ENCODE peak calls at places on chromosomes 1 and 21, in eight cellular contexts. F is hippocampal formation, X is body of pancreas, C is NCI-H2029, B is NCI-H510A, G is endothelial cell, W is brain microvascular endothelial cell, Z is mucosa of descending colon. M is an unnamed sample.

GRCh38 chr21:36926989-36927695 is 39.3 kb downstream of the HLCS start:
- DNase-seq in Z (peak), G (no peak), F (no peak), X (no peak), B (no peak), W (no peak), C (no peak), M (no peak)

GRCh38 chr1:6625579-6626149 is 996 bp downstream of the THAP3 start:
- DNase-seq in X (peak), B (no peak), G (peak), F (no peak), Z (peak), W (peak), C (no peak), M (peak)

GRCh38 chr1:31866450-31866801 is 50.6 kb upstream of the SPOCD1 start:
- DNase-seq in B (no peak), C (no peak), X (no peak), G (no peak), Z (no peak), W (no peak), F (no peak), M (no peak)

GRCh38 chr1:110620250-110620615 is 14.1 kb upstream of the KCNA2 start:
- DNase-seq in Z (no peak), B (no peak), C (no peak), X (no peak), F (no peak), W (no peak), G (no peak), M (no peak)

GRCh38 chr1:43554444-43554992 is 23.8 kb downstream of the PTPRF start:
- DNase-seq in X (no peak), F (peak), G (peak), C (peak), W (peak), B (peak), Z (no peak), M (peak)

GRCh38 chr1:174912243-174912642 is 87.5 kb upstream of the CACYBP start:
- DNase-seq in F (no peak), Z (no peak), C (no peak), W (no peak), G (no peak), B (no peak), X (no peak), M (no peak)

GRCh38 chr1:29960906-29961675 is 724.8 kb downstream of the PTPRU start:
- DNase-seq in G (no peak), C (no peak), F (no peak), W (no peak), Z (no peak), B (no peak), X (no peak), M (no peak)

GRCh38 chr1:22841754-22842370 is 130.8 kb downstream of the LACTBL1 start:
- DNase-seq in G (no peak), B (no peak), C (no peak), X (no peak), W (no peak), F (peak), Z (peak), M (no peak)

GRCh38 chr1:3668585-3669300 is 16.4 kb downstream of the TP73 start:
- DNase-seq in Z (peak), W (no peak), F (no peak), X (peak), C (no peak), B (peak), G (no peak), M (no peak)

GRCh38 chr1:94562502-94563260 is 21.1 kb upstream of the F3 start:
- DNase-seq in C (peak), B (peak), X (peak), W (no peak), Z (peak), G (no peak), F (no peak), M (no peak)

GRCh38 chr1:167148388-167148787 is 54.5 kb downstream of the STYXL2 start:
- DNase-seq in C (no peak), W (no peak), F (no peak), G (no peak), Z (no peak), B (no peak), X (no peak), M (no peak)

GRCh38 chr1:17557986-17558385 is 18.5 kb downstream of the ARHGEF10L start:
- DNase-seq in X (no peak), B (no peak), W (no peak), F (no peak), Z (no peak), G (no peak), C (no peak), M (no peak)